ENCODE peak calls at places on chromosome 2, in four cellular contexts. B, D, M and L are unnamed samples.
A peak's percentile ranks its signal among the peaks of the same experiment; 100 is the strongest.

GRCh38 chr2:230140667-230141066 is 71.9 kb upstream of the SLC16A14 start:
- DNase-seq in D (no peak), B (no peak), M (no peak), L (no peak)

GRCh38 chr2:64999754-65000153 is 10.6 kb downstream of the SLC1A4 start:
- DNase-seq in M (no peak), B (no peak), D (no peak), L (no peak)

GRCh38 chr2:241454837-241455485 is 53.4 kb downstream of the STK25 start:
- DNase-seq in M (no peak), D (no peak), B (no peak), L (no peak)

GRCh38 chr2:127419448-127420038 is 1.3 kb downstream of the PROC start:
- DNase-seq in M (no peak), D (no peak), B (no peak), L (no peak)

GRCh38 chr2:45860136-45861106 is 208.9 kb downstream of the PRKCE start:
- DNase-seq in D (no peak), M (no peak), B (no peak), L (peak; percentile 71)

GRCh38 chr2:101823347-101823791 is 125.9 kb downstream of the MAP4K4 start:
- DNase-seq in D (no peak), M (peak; percentile 46), B (peak; percentile 72), L (peak; percentile 76)

GRCh38 chr2:44805391-44805790 is 136.1 kb upstream of the SIX3 start:
- DNase-seq in B (no peak), M (no peak), D (no peak), L (no peak)

GRCh38 chr2:186503827-186504606 is 18.0 kb downstream of the ZC3H15 start:
- DNase-seq in M (no peak), B (no peak), D (peak; percentile 3), L (no peak)

GRCh38 chr2:179313057-179313456 is 48.4 kb upstream of the SESTD1 start:
- DNase-seq in M (no peak), D (no peak), B (no peak), L (no peak)

GRCh38 chr2:109475531-109476210 is 138.1 kb downstream of the SEPTIN10 start:
- DNase-seq in B (no peak), D (no peak), M (no peak), L (no peak)

GRCh38 chr2:10297950-10298349 is 4.8 kb upstream of the HPCAL1 start:
- DNase-seq in B (peak; percentile 63), M (peak; percentile 46), D (no peak), L (peak; percentile 57)

GRCh38 chr2:24360050-24360962 is at the start of gene ITSN2:
- DNase-seq in D (peak; percentile 76), B (peak; percentile 85), M (peak; percentile 60), L (peak; percentile 85)

GRCh38 chr2:7180641-7181370 is 263.6 kb downstream of the RNF144A start:
- DNase-seq in B (no peak), D (no peak), M (no peak), L (no peak)